ENCODE peak calls at places on chromosomes 2 and 18, in four cellular contexts. C is foreskin fibroblast, O is glutamatergic neuron, N is GM06990. G is an unnamed sample.

GRCh38 chr2:232761301-232761907 is 15.0 kb downstream of the KCNJ13 start:
- DNase-seq in N (no peak), C (peak; percentile 32), O (no peak), G (peak; percentile 16)

GRCh38 chr2:88521445-88522070 is 69.1 kb upstream of the FOXI3 start:
- DNase-seq in O (no peak), C (peak; percentile 14), N (no peak), G (no peak)

GRCh38 chr2:61995059-61995458 is 89.6 kb downstream of the COMMD1 start:
- DNase-seq in O (no peak), N (no peak), C (no peak), G (no peak)

GRCh38 chr18:23416283-23416682 is 36.8 kb upstream of the RIOK3 start:
- DNase-seq in C (no peak), N (no peak), O (no peak), G (no peak)

GRCh38 chr2:8819194-8819593 is 18.2 kb downstream of the KIDINS220 start:
- DNase-seq in N (no peak), C (peak; percentile 60), O (no peak), G (no peak)

GRCh38 chr2:85713836-85714235 is 19.7 kb downstream of the GNLY start:
- DNase-seq in N (no peak), C (no peak), O (no peak), G (no peak)

GRCh38 chr2:147223119-147223518 is 621.7 kb upstream of the ACVR2A start:
- DNase-seq in N (no peak), O (no peak), C (no peak), G (no peak)

GRCh38 chr2:63658176-63658968 is 69.6 kb downstream of the MDH1 start:
- DNase-seq in N (no peak), O (no peak), C (peak; percentile 45), G (no peak)

GRCh38 chr2:28643911-28644334 is 107.7 kb upstream of the PPP1CB start:
- DNase-seq in C (peak; percentile 92), N (no peak), O (no peak), G (no peak)

GRCh38 chr18:4196358-4196757 is 258.7 kb downstream of the DLGAP1 start:
- DNase-seq in O (no peak), N (no peak), C (no peak), G (no peak)

GRCh38 chr18:5890606-5891360 is 4.5 kb downstream of the TMEM200C start:
- DNase-seq in C (peak; percentile 15), N (peak; percentile 70), O (peak; percentile 81), G (no peak)

GRCh38 chr2:157439792-157440186 is 4.1 kb downstream of the CYTIP start:
- DNase-seq in O (no peak), C (no peak), N (no peak), G (no peak)

GRCh38 chr2:11719230-11719977 is 27.0 kb upstream of the LPIN1 start:
- DNase-seq in C (no peak), N (no peak), O (no peak), G (no peak)

GRCh38 chr2:172442072-172442895 is 14.9 kb downstream of the ITGA6 start:
- DNase-seq in N (no peak), C (peak; percentile 93), O (no peak), G (peak; percentile 54)

GRCh38 chr2:170846318-170846717 is 29.6 kb downstream of the GAD1 start:
- DNase-seq in N (no peak), C (no peak), O (no peak), G (no peak)

GRCh38 chr2:170847716-170848115 is 31.0 kb downstream of the GAD1 start:
- DNase-seq in N (no peak), C (no peak), O (no peak), G (no peak)

GRCh38 chr2:170842785-170843184 is 26.1 kb downstream of the GAD1 start:
- DNase-seq in N (no peak), O (no peak), C (peak; percentile 68), G (no peak)

GRCh38 chr2:170843656-170844055 is 27.0 kb downstream of the GAD1 start:
- DNase-seq in C (peak; percentile 85), O (no peak), N (no peak), G (no peak)

DNA sequence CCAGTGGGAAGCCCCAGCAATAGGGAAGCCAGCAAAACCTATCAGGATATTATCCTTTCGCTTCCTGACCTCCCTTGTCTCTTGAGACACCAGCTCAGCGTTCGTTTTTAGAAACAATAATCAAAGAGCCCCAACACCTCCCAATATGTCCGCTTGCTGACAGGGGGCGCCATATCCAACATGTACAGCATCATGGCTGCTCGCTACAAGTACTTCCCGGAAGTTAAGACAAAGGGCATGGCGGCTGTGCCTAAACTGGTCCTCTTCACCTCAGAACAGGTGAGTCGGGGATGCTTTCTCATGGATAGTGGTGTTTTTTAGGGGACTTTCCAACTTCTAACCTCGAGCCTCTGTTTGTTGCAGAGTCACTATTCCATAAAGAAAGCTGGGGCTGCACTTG is 28.7 kb downstream of the GAD1 start:
- DNase-seq in O (peak; percentile 35), C (no peak), N (no peak), G (no peak)
- TF ChIP-seq CTCF in O (no peak), C (no peak), N (peak; percentile 29), G (no peak)

GRCh38 chr2:26316041-26316440 is 29.9 kb upstream of the SELENOI start:
- DNase-seq in N (no peak), O (no peak), C (peak; percentile 35), G (no peak)
- TF ChIP-seq CTCF in N (peak; percentile 7), O (no peak), C (peak; percentile 9), G (peak; percentile 13)

DNA sequence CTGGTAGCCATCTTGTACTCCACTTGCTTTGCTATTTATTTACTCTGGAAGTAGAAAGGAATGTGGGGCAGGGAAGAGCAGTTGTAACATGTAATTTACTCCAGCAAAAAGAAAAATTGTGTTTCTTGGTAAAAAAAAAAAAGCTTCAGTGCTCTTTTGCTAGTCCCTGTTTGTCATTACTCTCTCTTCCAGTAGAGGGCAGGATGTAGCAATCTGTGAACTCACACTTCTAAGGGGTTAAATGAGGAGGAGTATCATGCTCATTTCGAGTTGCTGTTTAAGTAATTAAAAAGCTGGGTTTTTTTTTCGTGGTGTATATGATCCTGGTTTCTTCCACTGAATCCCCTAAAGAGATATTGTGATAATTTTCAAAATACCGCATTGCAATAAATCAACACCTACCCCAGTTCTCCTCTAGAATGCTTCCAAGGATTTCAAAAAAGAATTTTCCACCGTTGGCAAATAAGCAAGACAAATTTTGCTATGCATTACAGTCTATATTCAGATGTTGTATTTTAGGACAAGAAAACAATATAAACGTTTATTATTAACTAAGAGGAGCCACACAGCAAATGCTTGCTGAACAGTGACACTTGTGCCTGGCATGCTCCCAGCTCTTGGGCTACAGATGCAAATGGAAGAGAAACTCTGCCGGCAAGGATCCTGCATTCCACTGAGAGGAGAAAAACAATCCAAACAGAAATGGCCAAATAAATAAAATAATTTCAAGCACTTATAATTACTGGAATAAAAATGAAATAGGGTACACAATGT is 261.6 kb downstream of the ASXL3 start:
- DNase-seq in N (peak; percentile 22), O (no peak), C (peak; percentile 73), G (no peak)
- TF ChIP-seq CTCF in N (peak; percentile 87), O (peak; percentile 86), C (peak; percentile 59), G (peak; percentile 63)

GRCh38 chr18:11761553-11761952 is 72.5 kb downstream of the GNAL start:
- DNase-seq in N (no peak), C (no peak), O (no peak), G (no peak)
- TF ChIP-seq CTCF in N (peak; percentile 31), C (no peak), O (peak; percentile 62), G (no peak)

DNA sequence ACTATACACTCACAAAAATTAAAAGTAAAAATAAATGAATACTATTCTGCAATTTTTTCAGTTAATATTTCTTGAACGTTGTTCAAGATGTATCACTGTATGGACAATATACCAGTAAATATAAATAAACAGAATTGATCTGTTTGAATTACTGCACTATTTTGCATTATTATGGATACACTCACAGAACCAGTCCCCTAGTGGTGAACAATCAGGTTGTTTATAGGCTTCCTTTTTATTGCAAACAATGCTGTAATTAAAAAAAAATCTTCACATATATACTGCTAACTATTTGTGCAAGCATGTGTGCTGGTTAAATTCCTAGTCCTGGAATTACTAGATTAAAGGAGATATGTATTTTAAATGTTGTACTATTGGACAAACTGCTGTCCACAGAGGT is 306.0 kb downstream of the FBXO15 start:
- DNase-seq in N (no peak), O (no peak), C (no peak), G (no peak)
- TF ChIP-seq CTCF in N (peak; percentile 3), O (peak; percentile 52), C (peak; percentile 26), G (peak; percentile 2)

G was measured in AG09319.